ENCODE peak calls at places on chromosomes 1 and 21, in ten cellular contexts. P, I, D, T, S, Q, V, E, W and A are unnamed samples.

GRCh38 chr1:93616221-93616995 is 65.2 kb downstream of the BCAR3 start:
- DNase-seq in P (no peak), I (no peak), D (no peak), T (no peak), S (no peak), Q (no peak), V (no peak), E (peak; percentile 67), W (no peak), A (no peak)

GRCh38 chr1:229434005-229434640 is at the start of gene ACTA1:
- DNase-seq in P (no peak), I (no peak), D (no peak), T (no peak), S (no peak), Q (no peak), V (peak; percentile 64), E (no peak), W (no peak), A (no peak)

GRCh38 chr1:52403566-52404115 is 582 bp downstream of the ORC1 start:
- DNase-seq in P (peak; percentile 77), I (no peak), D (peak; percentile 40), T (no peak), S (peak; percentile 48), Q (no peak), V (peak; percentile 73), E (peak; percentile 42), W (peak; percentile 24), A (peak; percentile 37)

GRCh38 chr1:206094024-206094423 is 23.2 kb downstream of the AVPR1B start:
- DNase-seq in P (no peak), I (no peak), D (no peak), T (no peak), S (no peak), Q (no peak), V (no peak), E (no peak), W (no peak), A (no peak)

GRCh38 chr1:199766219-199766792 is 261.2 kb upstream of the NR5A2 start:
- DNase-seq in P (no peak), I (no peak), D (no peak), T (no peak), S (no peak), Q (no peak), V (no peak), E (no peak), W (no peak), A (no peak)

GRCh38 chr1:8083739-8084484 is 57.8 kb upstream of the ERRFI1 start:
- DNase-seq in P (no peak), I (no peak), D (no peak), T (no peak), S (no peak), Q (no peak), V (no peak), E (no peak), W (no peak), A (no peak)

GRCh38 chr1:201597551-201598230 is 58.8 kb downstream of the NAV1 start:
- DNase-seq in P (no peak), I (no peak), D (no peak), T (no peak), S (no peak), Q (peak; percentile 57), V (no peak), E (peak; percentile 87), W (peak; percentile 91), A (no peak)

GRCh38 chr1:243477676-243478075 is 221.8 kb downstream of the SDCCAG8 start:
- DNase-seq in P (no peak), I (no peak), D (no peak), T (no peak), S (no peak), Q (no peak), V (no peak), E (no peak), W (no peak), A (no peak)

GRCh38 chr1:240435996-240436566 is 175.9 kb downstream of the GREM2 start:
- DNase-seq in P (no peak), I (no peak), D (no peak), T (no peak), S (no peak), Q (no peak), V (no peak), E (no peak), W (no peak), A (peak; percentile 1)

GRCh38 chr1:200738733-200739498 is at the start of gene CAMSAP2:
- DNase-seq in P (peak; percentile 89), I (peak; percentile 92), D (peak; percentile 92), T (peak; percentile 35), S (peak; percentile 82), Q (peak; percentile 93), V (peak; percentile 92), E (peak; percentile 86), W (peak; percentile 78), A (no peak)

GRCh38 chr1:154607084-154607747 is 770 bp downstream of the ADAR start:
- DNase-seq in P (peak; percentile 34), I (no peak), D (no peak), T (no peak), S (no peak), Q (peak; percentile 42), V (no peak), E (peak; percentile 43), W (no peak), A (no peak)

GRCh38 chr1:203486618-203487370 is 7.2 kb upstream of the OPTC start:
- DNase-seq in P (no peak), I (no peak), D (no peak), T (no peak), S (no peak), Q (no peak), V (no peak), E (no peak), W (no peak), A (no peak)

GRCh38 chr1:181685216-181685615 is 201.9 kb downstream of the CACNA1E start:
- DNase-seq in P (no peak), I (no peak), D (no peak), T (no peak), S (no peak), Q (no peak), V (no peak), E (no peak), W (no peak), A (no peak)

GRCh38 chr1:40796939-40797667 is 13.5 kb downstream of the KCNQ4 start:
- DNase-seq in P (no peak), I (no peak), D (no peak), T (no peak), S (no peak), Q (no peak), V (no peak), E (no peak), W (no peak), A (no peak)

GRCh38 chr1:184641894-184642293 is 112.8 kb downstream of the EDEM3 start:
- DNase-seq in P (no peak), I (no peak), D (no peak), T (no peak), S (no peak), Q (no peak), V (no peak), E (no peak), W (no peak), A (no peak)

GRCh38 chr1:3515774-3516480 is 61.5 kb downstream of the ARHGEF16 start:
- DNase-seq in P (no peak), I (no peak), D (no peak), T (no peak), S (no peak), Q (no peak), V (no peak), E (no peak), W (no peak), A (no peak)

GRCh38 chr21:34774750-34775149 is 106.0 kb downstream of the CLIC6 start:
- DNase-seq in P (no peak), I (no peak), D (no peak), T (no peak), S (no peak), Q (no peak), V (no peak), E (no peak), W (no peak), A (no peak)

GRCh38 chr1:20693623-20694022 is 24.2 kb downstream of the KIF17 start:
- DNase-seq in P (no peak), I (no peak), D (no peak), T (no peak), S (no peak), Q (no peak), V (no peak), E (no peak), W (no peak), A (no peak)

GRCh38 chr1:162003061-162003824 is 20.4 kb downstream of the OLFML2B start:
- DNase-seq in P (peak; percentile 94), I (no peak), D (peak; percentile 67), T (peak; percentile 97), S (peak; percentile 77), Q (peak; percentile 31), V (no peak), E (no peak), W (no peak), A (peak; percentile 94)

GRCh38 chr1:68202239-68202832 is 30.0 kb downstream of the WLS start:
- DNase-seq in P (peak; percentile 52), I (no peak), D (no peak), T (no peak), S (no peak), Q (no peak), V (peak; percentile 15), E (no peak), W (no peak), A (no peak)

GRCh38 chr1:113930499-113931161 is 1.5 kb downstream of the HIPK1 start:
- DNase-seq in P (peak; percentile 30), I (no peak), D (no peak), T (no peak), S (peak; percentile 31), Q (no peak), V (peak; percentile 29), E (peak; percentile 41), W (no peak), A (peak; percentile 42)

GRCh38 chr21:25963186-25963585 is 207.4 kb downstream of the APP start:
- DNase-seq in P (no peak), I (no peak), D (peak; percentile 38), T (no peak), S (no peak), Q (no peak), V (peak; percentile 18), E (peak; percentile 14), W (no peak), A (peak; percentile 57)

GRCh38 chr1:27446491-27447020 is 43.4 kb downstream of the WASF2 start:
- DNase-seq in P (no peak), I (no peak), D (no peak), T (no peak), S (no peak), Q (no peak), V (no peak), E (no peak), W (no peak), A (no peak)

GRCh38 chr21:39845581-39846130 is 21.6 kb upstream of the PCP4 start:
- DNase-seq in P (no peak), I (no peak), D (no peak), T (no peak), S (no peak), Q (no peak), V (no peak), E (no peak), W (no peak), A (peak; percentile 56)

GRCh38 chr1:199313444-199313843 is 674.6 kb downstream of the PTPRC start:
- DNase-seq in P (no peak), I (no peak), D (no peak), T (no peak), S (no peak), Q (no peak), V (no peak), E (no peak), W (no peak), A (no peak)

GRCh38 chr1:93758842-93759515 is 77.3 kb upstream of the BCAR3 start:
- DNase-seq in P (peak; percentile 26), I (no peak), D (no peak), T (no peak), S (no peak), Q (no peak), V (no peak), E (no peak), W (no peak), A (no peak)

GRCh38 chr1:20150969-20151368 is 11.8 kb downstream of the PLA2G2F start:
- DNase-seq in P (no peak), I (no peak), D (no peak), T (no peak), S (no peak), Q (no peak), V (no peak), E (no peak), W (no peak), A (no peak)

GRCh38 chr1:27346991-27347627 is 5.3 kb downstream of the SYTL1 start:
- DNase-seq in P (no peak), I (no peak), D (no peak), T (no peak), S (no peak), Q (no peak), V (no peak), E (no peak), W (no peak), A (no peak)